ENCODE peak calls at places on chromosomes 6 and 20, in four cellular contexts. S, O, Q and G are unnamed samples.

GRCh38 chr6:129586815-129587214 is 123.2 kb downstream of the ARHGAP18 start:
- DNase-seq in O (no peak), S (no peak), Q (no peak), G (no peak)

GRCh38 chr6:43582911-43583310 is 6.9 kb downstream of the POLH start:
- DNase-seq in O (no peak), S (no peak), Q (no peak), G (no peak)

GRCh38 chr6:6614096-6614964 is 25.8 kb downstream of the LY86 start:
- DNase-seq in S (no peak), Q (no peak), O (no peak), G (no peak)

GRCh38 chr6:132604635-132605150 is 15.2 kb upstream of the TAAR5 start:
- DNase-seq in S (no peak), O (no peak), Q (no peak), G (no peak)

GRCh38 chr6:35202066-35202546 is 11.7 kb upstream of the SCUBE3 start:
- DNase-seq in Q (no peak), S (no peak), O (no peak), G (no peak)

GRCh38 chr6:94372229-94372628 is 952.9 kb upstream of the EPHA7 start:
- DNase-seq in O (no peak), Q (no peak), S (no peak), G (no peak)

GRCh38 chr6:14290448-14291388 is 173.1 kb downstream of the CD83 start:
- DNase-seq in Q (no peak), S (no peak), O (no peak), G (no peak)

GRCh38 chr6:33977606-33978438 is 168.1 kb downstream of the GRM4 start:
- DNase-seq in O (no peak), S (no peak), Q (no peak), G (no peak)

GRCh38 chr6:126662966-126663365 is 323.1 kb downstream of the CENPW start:
- DNase-seq in O (no peak), S (no peak), Q (no peak), G (no peak)

GRCh38 chr6:169801396-169802160 is 50.2 kb downstream of the ERMARD start:
- DNase-seq in O (no peak), S (no peak), Q (no peak), G (no peak)

GRCh38 chr6:21271431-21272155 is 322.0 kb upstream of the SOX4 start:
- DNase-seq in S (no peak), Q (no peak), O (peak), G (no peak)

GRCh38 chr6:34246249-34246562 is 2.6 kb downstream of the SMIM29 start:
- DNase-seq in O (no peak), S (no peak), Q (no peak), G (no peak)

GRCh38 chr20:38168791-38169589 is 3.9 kb upstream of the TGM2 start:
- DNase-seq in O (peak), S (no peak), Q (no peak), G (no peak)
- TF ChIP-seq TCF7L2 in O (no peak), S (no peak), Q (no peak), G (no peak)

GRCh38 chr20:37972256-37973058 is 60.8 kb downstream of the TTI1 start:
- DNase-seq in Q (no peak), S (no peak), O (no peak), G (no peak)
- TF ChIP-seq TCF7L2 in Q (no peak), S (no peak), O (no peak), G (no peak)

DNA sequence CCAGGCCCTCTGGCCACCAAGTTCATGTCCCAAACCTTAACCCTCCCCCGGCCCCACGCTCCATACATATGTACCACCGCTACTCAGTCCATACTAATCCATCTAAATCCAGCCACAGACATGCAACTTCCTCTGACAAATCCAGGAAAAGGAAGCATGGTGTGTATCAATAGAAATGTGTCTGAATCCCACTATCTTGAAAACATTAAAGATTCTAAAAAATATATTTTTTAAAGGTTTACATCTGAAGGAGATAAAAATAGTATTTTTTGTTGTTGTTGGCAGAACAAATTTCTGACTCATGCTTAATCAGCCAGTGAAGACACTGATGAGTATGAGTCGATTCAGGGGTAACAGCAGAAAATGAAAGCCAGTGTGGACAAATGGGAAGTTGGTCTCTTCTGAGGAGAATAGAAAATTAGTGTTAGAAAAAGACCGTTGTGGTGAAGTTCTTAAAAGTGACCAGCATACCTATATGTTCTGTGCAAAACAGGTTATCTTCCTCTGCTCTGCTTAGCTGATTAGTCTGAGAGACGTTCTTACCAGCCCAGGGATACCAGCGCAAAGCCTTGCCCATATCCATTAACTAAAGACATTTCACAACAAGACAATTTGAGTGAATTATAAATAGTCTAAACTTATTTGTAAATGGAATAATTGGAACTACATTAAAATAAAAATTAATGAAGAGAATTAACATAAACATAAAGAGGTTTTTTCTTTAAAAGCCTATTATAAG is 143.8 kb downstream of the PDE7B start:
- DNase-seq in Q (no peak), O (no peak), S (no peak), G (peak)
- TF ChIP-seq TCF7L2 in Q (no peak), O (no peak), S (no peak), G (no peak)

DNA sequence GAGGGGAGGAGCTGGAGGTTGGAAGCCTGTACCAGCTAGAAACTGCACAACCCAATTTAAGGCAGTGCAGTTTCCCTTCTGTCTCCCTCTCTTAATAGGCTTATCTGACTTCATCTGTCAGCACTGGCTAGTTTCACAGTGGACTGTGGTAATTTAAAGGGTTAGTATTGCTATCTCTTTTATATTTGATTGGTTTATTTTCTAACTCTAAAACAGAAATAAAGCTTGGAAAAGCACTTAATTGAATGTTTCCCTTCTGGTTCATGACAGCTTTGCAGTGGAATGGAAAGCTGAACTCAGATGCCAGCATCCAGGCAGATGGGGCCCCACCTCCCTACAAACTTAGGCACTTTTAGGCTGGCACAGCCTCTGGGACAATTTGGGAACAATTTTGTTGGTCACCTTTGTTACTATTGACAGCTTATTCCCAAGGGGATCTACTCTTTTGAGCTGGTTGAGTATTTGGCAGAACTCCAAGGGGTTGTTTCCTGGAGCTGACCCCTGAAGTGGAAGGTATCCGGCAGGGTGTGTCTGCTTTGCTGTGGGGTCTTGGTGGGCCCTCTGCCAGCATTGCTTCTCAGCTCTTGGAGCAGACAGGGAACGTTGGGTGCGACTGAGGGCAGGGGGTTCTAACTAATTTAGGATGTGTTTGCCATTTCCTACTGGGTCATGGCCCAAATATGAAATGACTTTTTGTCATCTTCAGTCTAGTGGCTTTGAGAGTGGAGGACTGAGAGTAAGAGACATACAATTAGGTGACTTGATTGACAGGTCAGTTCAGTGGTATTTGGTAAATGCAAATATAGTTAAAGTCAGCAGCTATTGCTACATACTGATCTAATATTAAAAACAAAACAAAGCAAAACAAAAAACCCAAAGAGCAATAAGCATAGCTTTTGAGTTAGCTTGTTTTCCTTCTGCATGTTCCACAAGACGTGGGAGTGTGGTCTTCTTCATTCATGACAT is 9.3 kb downstream of the SH3BGRL2 start:
- DNase-seq in S (no peak), O (no peak), Q (no peak), G (no peak)
- TF ChIP-seq TCF7L2 in S (no peak), O (no peak), Q (no peak), G (no peak)

GRCh38 chr6:106560966-106561740 is 68.1 kb downstream of the RTN4IP1 start:
- DNase-seq in S (no peak), O (no peak), Q (no peak), G (no peak)
- TF ChIP-seq TCF7L2 in S (peak), O (no peak), Q (no peak), G (no peak)

GRCh38 chr6:56026461-56027180 is 151.2 kb upstream of the BMP5 start:
- DNase-seq in Q (no peak), S (no peak), O (no peak), G (no peak)
- TF ChIP-seq TCF7L2 in Q (no peak), S (no peak), O (no peak), G (no peak)